ENCODE peak calls at places on chromosomes 16 and 17, in five cellular contexts. One of them, this sample, is unnamed.

GRCh38 chr17:10126554-10127493 is 71.6 kb downstream of the GAS7 start:
- DNase-seq in ascending aorta: no peak
- DNase-seq in uterus: peak
- DNase-seq in pancreas: no peak
- DNase-seq in fibroblast of villous mesenchyme: peak
- DNase-seq in this sample: peak

GRCh38 chr17:82677353-82677925 is 21.1 kb downstream of the RAB40B start:
- DNase-seq in ascending aorta: no peak
- DNase-seq in uterus: no peak
- DNase-seq in pancreas: no peak
- DNase-seq in fibroblast of villous mesenchyme: no peak
- DNase-seq in this sample: no peak

GRCh38 chr17:15123593-15124590 is 141.2 kb downstream of the PMP22 start:
- DNase-seq in ascending aorta: no peak
- DNase-seq in uterus: no peak
- DNase-seq in pancreas: no peak
- DNase-seq in fibroblast of villous mesenchyme: no peak
- DNase-seq in this sample: peak

GRCh38 chr17:43003542-43004172 is 2.9 kb upstream of the IFI35 start:
- DNase-seq in ascending aorta: no peak
- DNase-seq in uterus: no peak
- DNase-seq in pancreas: no peak
- DNase-seq in fibroblast of villous mesenchyme: no peak
- DNase-seq in this sample: peak

GRCh38 chr16:51035110-51035498 is 116.0 kb downstream of the SALL1 start:
- DNase-seq in ascending aorta: no peak
- DNase-seq in uterus: no peak
- DNase-seq in pancreas: no peak
- DNase-seq in fibroblast of villous mesenchyme: no peak
- DNase-seq in this sample: no peak

GRCh38 chr17:77274137-77274829 is 133.5 kb downstream of the SEC14L1 start:
- DNase-seq in ascending aorta: no peak
- DNase-seq in uterus: no peak
- DNase-seq in pancreas: no peak
- DNase-seq in fibroblast of villous mesenchyme: no peak
- DNase-seq in this sample: no peak

GRCh38 chr16:70396209-70396904 is 42.5 kb downstream of the ST3GAL2 start:
- DNase-seq in ascending aorta: no peak
- DNase-seq in uterus: no peak
- DNase-seq in pancreas: no peak
- DNase-seq in fibroblast of villous mesenchyme: peak
- DNase-seq in this sample: no peak

GRCh38 chr17:76696763-76697701 is 13.7 kb downstream of the MXRA7 start:
- DNase-seq in ascending aorta: no peak
- DNase-seq in uterus: no peak
- DNase-seq in pancreas: no peak
- DNase-seq in fibroblast of villous mesenchyme: peak
- DNase-seq in this sample: peak

GRCh38 chr17:6073620-6074019 is 3.4 kb downstream of the WSCD1 start:
- DNase-seq in ascending aorta: no peak
- DNase-seq in uterus: no peak
- DNase-seq in pancreas: no peak
- DNase-seq in fibroblast of villous mesenchyme: no peak
- DNase-seq in this sample: no peak

GRCh38 chr17:16215002-16215272 is 397 bp downstream of the NCOR1 start:
- DNase-seq in ascending aorta: no peak
- DNase-seq in uterus: peak
- DNase-seq in pancreas: no peak
- DNase-seq in fibroblast of villous mesenchyme: peak
- DNase-seq in this sample: peak

GRCh38 chr17:10792156-10792555 is 11.7 kb downstream of the TMEM238L start:
- DNase-seq in ascending aorta: no peak
- DNase-seq in uterus: no peak
- DNase-seq in pancreas: no peak
- DNase-seq in fibroblast of villous mesenchyme: no peak
- DNase-seq in this sample: no peak

GRCh38 chr17:73498854-73499597 is 145.2 kb downstream of the SDK2 start:
- DNase-seq in ascending aorta: no peak
- DNase-seq in uterus: no peak
- DNase-seq in pancreas: no peak
- DNase-seq in fibroblast of villous mesenchyme: no peak
- DNase-seq in this sample: no peak

GRCh38 chr16:79402356-79402755 is 198.2 kb downstream of the MAF start:
- DNase-seq in ascending aorta: no peak
- DNase-seq in uterus: no peak
- DNase-seq in pancreas: peak
- DNase-seq in fibroblast of villous mesenchyme: no peak
- DNase-seq in this sample: no peak

GRCh38 chr16:1127971-1128715 is 24.8 kb upstream of the CACNA1H start:
- DNase-seq in ascending aorta: no peak
- DNase-seq in uterus: no peak
- DNase-seq in pancreas: no peak
- DNase-seq in fibroblast of villous mesenchyme: no peak
- DNase-seq in this sample: no peak

DNA sequence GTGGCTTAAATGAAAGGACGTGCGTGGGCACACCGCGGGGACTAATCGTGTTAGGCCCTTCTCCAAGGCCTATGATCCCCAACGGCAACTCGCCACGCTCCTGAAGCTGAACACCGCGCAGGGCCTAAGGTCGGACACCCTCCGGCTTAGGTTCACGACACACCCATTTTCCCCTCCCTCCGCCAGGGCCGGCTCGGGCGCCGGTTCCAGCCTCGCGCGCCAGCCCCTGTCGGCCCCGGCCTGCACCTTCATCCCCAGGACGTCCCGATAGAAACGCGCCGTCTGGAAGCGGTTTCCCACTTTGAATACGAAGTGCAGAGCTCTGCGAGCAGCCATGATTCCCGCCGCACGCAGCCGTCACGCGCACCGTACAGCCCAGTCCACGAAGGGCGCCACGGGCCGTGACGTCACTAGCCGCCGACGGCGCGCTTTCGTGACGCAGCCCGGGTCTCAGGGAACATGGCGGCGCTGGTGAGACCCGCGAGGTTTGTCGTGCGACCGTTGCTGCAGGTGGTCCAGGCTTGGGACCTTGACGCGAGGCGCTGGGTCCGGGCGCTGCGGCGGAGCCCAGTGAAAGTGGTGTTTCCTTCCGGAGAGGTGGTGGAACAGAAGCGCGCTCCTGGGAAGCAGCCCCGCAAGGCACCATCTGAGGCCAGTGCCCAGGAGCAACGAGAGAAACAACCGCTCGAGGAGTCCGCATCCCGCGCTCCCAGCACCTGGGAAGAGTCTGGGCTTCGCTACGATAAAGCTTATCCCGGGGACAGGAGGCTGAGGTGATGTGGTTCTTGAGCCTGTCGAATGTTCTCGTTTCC is at the start of the genes GLOD4 and MRM3:
- DNase-seq in ascending aorta: peak
- DNase-seq in uterus: peak
- DNase-seq in pancreas: peak
- DNase-seq in fibroblast of villous mesenchyme: peak
- DNase-seq in this sample: peak
- TF ChIP-seq CTCF in ascending aorta: peak
- TF ChIP-seq CTCF in uterus: peak
- TF ChIP-seq CTCF in pancreas: peak
- TF ChIP-seq CTCF in fibroblast of villous mesenchyme: peak
- TF ChIP-seq CTCF in this sample: no peak

GRCh38 chr17:18102640-18103039 is 5.9 kb upstream of the MYO15A start:
- DNase-seq in ascending aorta: no peak
- DNase-seq in uterus: no peak
- DNase-seq in pancreas: no peak
- DNase-seq in fibroblast of villous mesenchyme: no peak
- DNase-seq in this sample: no peak

GRCh38 chr17:18099516-18099915 is 9.0 kb upstream of the MYO15A start:
- DNase-seq in ascending aorta: no peak
- DNase-seq in uterus: no peak
- DNase-seq in pancreas: no peak
- DNase-seq in fibroblast of villous mesenchyme: no peak
- DNase-seq in this sample: no peak

GRCh38 chr17:18101828-18102227 is 6.7 kb upstream of the MYO15A start:
- DNase-seq in ascending aorta: no peak
- DNase-seq in uterus: no peak
- DNase-seq in pancreas: no peak
- DNase-seq in fibroblast of villous mesenchyme: no peak
- DNase-seq in this sample: no peak

GRCh38 chr17:18105027-18105426 is 3.5 kb upstream of the MYO15A start:
- DNase-seq in ascending aorta: no peak
- DNase-seq in uterus: no peak
- DNase-seq in pancreas: no peak
- DNase-seq in fibroblast of villous mesenchyme: no peak
- DNase-seq in this sample: no peak

GRCh38 chr17:18100616-18101015 is 7.9 kb upstream of the MYO15A start:
- DNase-seq in ascending aorta: no peak
- DNase-seq in uterus: no peak
- DNase-seq in pancreas: no peak
- DNase-seq in fibroblast of villous mesenchyme: no peak
- DNase-seq in this sample: no peak
- H3K4me3 ChIP-seq in ascending aorta: no peak
- H3K4me3 ChIP-seq in uterus: no peak
- H3K4me3 ChIP-seq in pancreas: no peak
- H3K4me3 ChIP-seq in fibroblast of villous mesenchyme: no peak
- H3K4me3 ChIP-seq in this sample: no peak

DNA sequence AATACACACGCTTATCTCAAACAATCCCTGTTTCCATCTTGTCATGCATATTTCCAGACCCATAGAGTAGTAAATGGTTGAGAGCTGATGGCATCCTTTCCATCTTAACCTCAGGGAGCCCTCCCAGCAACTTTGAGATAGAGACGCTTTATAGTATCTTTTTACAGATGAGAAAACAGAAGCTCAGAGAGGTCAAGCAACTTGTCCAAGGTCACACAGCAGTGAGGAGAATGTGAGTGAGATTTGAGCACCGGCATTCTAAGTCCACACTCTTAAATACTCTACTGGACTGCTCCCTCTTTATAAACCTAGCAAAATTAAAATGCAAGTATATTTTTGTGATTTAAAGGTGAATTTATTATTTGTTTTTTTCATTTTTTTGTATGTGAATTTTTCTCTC is 19.9 kb upstream of the KCNG4 start:
- DNase-seq in ascending aorta: no peak
- DNase-seq in uterus: no peak
- DNase-seq in pancreas: no peak
- DNase-seq in fibroblast of villous mesenchyme: no peak
- DNase-seq in this sample: no peak
- TF ChIP-seq CTCF in ascending aorta: no peak
- TF ChIP-seq CTCF in uterus: no peak
- TF ChIP-seq CTCF in pancreas: no peak
- TF ChIP-seq CTCF in fibroblast of villous mesenchyme: no peak
- TF ChIP-seq CTCF in this sample: no peak

DNA sequence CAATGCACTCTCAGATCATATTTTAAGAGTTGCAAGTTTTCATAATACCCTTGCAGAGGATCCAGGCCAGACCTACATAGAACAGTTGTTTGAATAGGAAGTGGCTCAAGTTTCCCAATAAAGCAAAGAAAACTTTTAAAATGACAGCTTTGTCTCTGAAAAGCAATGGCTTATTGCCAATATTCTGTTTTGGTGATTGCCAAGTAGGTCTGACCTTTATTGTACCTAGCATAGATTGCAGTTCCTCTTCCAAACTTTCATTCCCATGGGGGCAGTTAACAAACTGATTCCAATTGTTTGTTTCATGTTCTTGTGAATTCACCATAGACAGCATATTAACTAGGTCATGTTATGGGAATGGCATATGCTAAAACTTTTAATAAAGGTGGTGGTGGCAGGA is 664.6 kb upstream of the CA10 start:
- DNase-seq in ascending aorta: no peak
- DNase-seq in uterus: no peak
- DNase-seq in pancreas: no peak
- DNase-seq in fibroblast of villous mesenchyme: no peak
- DNase-seq in this sample: no peak
- H3K4me3 ChIP-seq in ascending aorta: no peak
- H3K4me3 ChIP-seq in uterus: no peak
- H3K4me3 ChIP-seq in pancreas: no peak
- H3K4me3 ChIP-seq in fibroblast of villous mesenchyme: no peak
- H3K4me3 ChIP-seq in this sample: no peak

DNA sequence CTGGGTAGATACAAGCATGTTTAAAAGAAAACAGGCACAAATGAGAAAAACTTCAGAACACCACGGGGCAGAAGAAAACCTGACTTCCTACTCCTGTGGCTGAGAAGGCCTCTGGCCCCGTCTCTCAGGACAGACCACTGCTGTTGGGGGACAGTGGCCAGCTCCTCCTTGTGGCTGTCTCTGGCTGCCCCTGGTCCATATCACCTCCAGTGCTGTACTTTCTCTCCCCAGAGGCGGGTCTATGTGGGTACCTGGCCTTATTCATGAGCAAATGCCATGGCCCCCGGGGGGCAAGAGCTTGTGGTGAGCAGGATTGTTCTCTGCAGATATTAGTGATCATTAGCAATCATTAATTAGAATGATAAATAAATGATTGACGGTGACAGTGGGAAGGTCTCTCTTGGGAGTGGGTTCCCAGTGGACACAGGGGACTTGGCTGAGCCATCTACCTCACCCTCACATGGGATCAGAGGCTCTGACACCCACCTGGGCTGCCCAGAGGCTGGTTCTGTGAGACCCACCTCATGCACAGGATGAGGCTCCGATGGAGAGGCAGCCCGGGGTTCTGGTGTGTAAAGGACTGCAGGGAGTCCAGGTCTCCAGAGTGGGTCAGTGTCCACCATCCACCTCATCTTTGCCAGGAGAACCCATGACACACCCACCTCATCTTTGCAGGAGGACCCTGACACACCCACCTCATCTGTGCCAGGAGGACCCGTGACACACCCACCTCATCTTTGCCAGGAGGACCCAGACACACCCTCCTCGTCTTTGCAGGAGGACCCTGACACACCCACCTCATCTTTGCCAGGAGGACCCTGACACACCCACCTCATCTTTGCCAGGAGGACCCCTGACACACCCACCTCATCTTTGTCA is 30.6 kb upstream of the CBFA2T3 start:
- DNase-seq in ascending aorta: no peak
- DNase-seq in uterus: no peak
- DNase-seq in pancreas: no peak
- DNase-seq in fibroblast of villous mesenchyme: no peak
- DNase-seq in this sample: no peak
- TF ChIP-seq CTCF in ascending aorta: no peak
- TF ChIP-seq CTCF in uterus: no peak
- TF ChIP-seq CTCF in pancreas: no peak
- TF ChIP-seq CTCF in fibroblast of villous mesenchyme: no peak
- TF ChIP-seq CTCF in this sample: no peak

GRCh38 chr17:2238432-2239169 is 65.0 kb downstream of the SMG6 start:
- DNase-seq in ascending aorta: no peak
- DNase-seq in uterus: peak
- DNase-seq in pancreas: no peak
- DNase-seq in fibroblast of villous mesenchyme: no peak
- DNase-seq in this sample: no peak
- H3K4me3 ChIP-seq in ascending aorta: no peak
- H3K4me3 ChIP-seq in uterus: no peak
- H3K4me3 ChIP-seq in pancreas: no peak
- H3K4me3 ChIP-seq in fibroblast of villous mesenchyme: no peak
- H3K4me3 ChIP-seq in this sample: no peak